ENCODE peak calls at places on chromosomes 2 and 18, in nine cellular contexts. J is skeletal muscle cell, K is PC-9, T is HS-5, R is iris pigment epithelial cell, F is fibroblast of mammary gland, Q is left ventricle myocardium superior, C is A673, V is stromal cell of bone marrow. N is an unnamed sample.

GRCh38 chr2:178860551-178860950 is 53.3 kb upstream of the TTN start:
- DNase-seq in R (peak; percentile 3), C (no peak), Q (peak; percentile 52), J (no peak), K (no peak), V (no peak), F (peak; percentile 61), T (no peak), N (no peak)

GRCh38 chr2:134289225-134289624 is 35.4 kb downstream of the MGAT5 start:
- DNase-seq in J (no peak), F (no peak), R (no peak), K (no peak), C (no peak), Q (no peak), T (no peak), V (no peak), N (no peak)

GRCh38 chr2:234690569-234691225 is 193.8 kb upstream of the ARL4C start:
- DNase-seq in Q (no peak), K (no peak), F (peak; percentile 47), R (no peak), J (no peak), T (no peak), C (peak; percentile 49), V (peak; percentile 73), N (no peak)

GRCh38 chr2:170201262-170201661 is 23.3 kb downstream of the MYO3B start:
- DNase-seq in K (no peak), Q (no peak), T (no peak), V (no peak), C (no peak), R (no peak), F (no peak), J (no peak), N (no peak)

GRCh38 chr2:237704476-237705224 is 77.3 kb downstream of the LRRFIP1 start:
- DNase-seq in J (no peak), R (no peak), C (peak; percentile 56), V (no peak), T (peak; percentile 65), Q (no peak), K (no peak), F (peak; percentile 62), N (no peak)

GRCh38 chr18:21230436-21230835 is 11.6 kb upstream of the GREB1L start:
- DNase-seq in V (no peak), Q (no peak), C (no peak), J (no peak), T (no peak), K (no peak), F (no peak), R (no peak), N (no peak)

GRCh38 chr2:217899231-217900009 is 103.4 kb downstream of the TNS1 start:
- DNase-seq in R (peak; percentile 92), C (no peak), T (peak; percentile 38), V (peak; percentile 71), F (peak; percentile 86), J (peak; percentile 68), Q (peak; percentile 83), K (peak; percentile 69), N (peak; percentile 67)

GRCh38 chr2:10452334-10452733 is 4.2 kb upstream of the ODC1 start:
- DNase-seq in R (peak; percentile 68), F (peak; percentile 88), T (peak; percentile 80), J (peak; percentile 52), K (peak; percentile 90), C (no peak), V (peak; percentile 67), Q (no peak), N (peak; percentile 73)

GRCh38 chr18:77063256-77063655 is 69.3 kb downstream of the MBP start:
- DNase-seq in F (peak; percentile 74), C (no peak), J (no peak), K (no peak), R (peak; percentile 94), V (no peak), Q (no peak), T (no peak), N (no peak)

GRCh38 chr2:61995515-61995914 is 90.0 kb downstream of the COMMD1 start:
- DNase-seq in T (no peak), V (no peak), C (no peak), R (no peak), Q (no peak), J (no peak), K (no peak), F (no peak), N (no peak)

GRCh38 chr2:226674123-226674522 is 125.5 kb downstream of the IRS1 start:
- DNase-seq in K (no peak), J (no peak), R (no peak), F (no peak), V (no peak), T (no peak), Q (no peak), C (no peak), N (no peak)

GRCh38 chr18:48011926-48012469 is 81.5 kb upstream of the SMAD2 start:
- DNase-seq in Q (no peak), C (no peak), J (no peak), V (no peak), K (no peak), F (no peak), T (no peak), R (no peak), N (no peak)

GRCh38 chr2:119261498-119262225 is 38.0 kb downstream of the STEAP3 start:
- DNase-seq in K (no peak), T (no peak), J (no peak), R (no peak), F (no peak), V (no peak), Q (no peak), C (no peak), N (no peak)

GRCh38 chr2:44526352-44526751 is 164.6 kb downstream of the CAMKMT start:
- DNase-seq in C (no peak), T (no peak), R (no peak), Q (no peak), J (no peak), F (no peak), V (no peak), K (no peak), N (no peak)

GRCh38 chr2:108935231-108935863 is 53.7 kb downstream of the EDAR start:
- DNase-seq in J (no peak), F (no peak), K (no peak), T (no peak), V (no peak), C (peak; percentile 88), Q (no peak), R (no peak), N (no peak)

GRCh38 chr18:78625895-78626294 is 353.7 kb upstream of the SALL3 start:
- DNase-seq in V (no peak), J (no peak), F (no peak), T (no peak), K (no peak), R (no peak), C (no peak), Q (no peak), N (no peak)

N was measured in AG09309.